ENCODE peak calls at places on chromosomes 12 and 14, in seven cellular contexts. K is suprapubic skin, F is transverse colon, M is breast epithelium, D is Peyer's patch, V is stomach, J is H1. I is an unnamed sample.

GRCh38 chr14:35855886-35856481 is 29.8 kb downstream of the BRMS1L start:
- DNase-seq in K (no peak), F (no peak), M (no peak), D (no peak), V (no peak), J (no peak), I (peak; percentile 19)

GRCh38 chr12:38152816-38153736 is 163.5 kb upstream of the ALG10B start:
- DNase-seq in K (no peak), F (no peak), M (peak; percentile 48), D (no peak), V (no peak), J (no peak), I (no peak)

GRCh38 chr12:1501001-1501400 is 93.4 kb downstream of the FBXL14 start:
- DNase-seq in K (no peak), F (no peak), M (no peak), D (no peak), V (no peak), J (no peak), I (no peak)

GRCh38 chr12:13097526-13097925 is 5.9 kb downstream of the GSG1 start:
- DNase-seq in K (no peak), F (no peak), M (no peak), D (no peak), V (no peak), J (no peak), I (no peak)

GRCh38 chr14:20873370-20874177 is 17.6 kb upstream of the RNASE3 start:
- DNase-seq in K (peak; percentile 80), F (peak; percentile 72), M (peak; percentile 69), D (peak; percentile 90), V (peak; percentile 85), J (peak; percentile 87), I (peak; percentile 33)

GRCh38 chr12:27012239-27012981 is 1.8 kb downstream of the TM7SF3 start:
- DNase-seq in K (peak; percentile 58), F (no peak), M (no peak), D (no peak), V (no peak), J (no peak), I (no peak)

GRCh38 chr14:55136241-55136640 is 7.2 kb downstream of the LGALS3 start:
- DNase-seq in K (no peak), F (no peak), M (no peak), D (no peak), V (no peak), J (no peak), I (no peak)

GRCh38 chr12:9148926-9149325 is 33.2 kb upstream of the A2M start:
- DNase-seq in K (no peak), F (no peak), M (no peak), D (no peak), V (no peak), J (no peak), I (no peak)

GRCh38 chr12:125773033-125773432 is 707.8 kb downstream of the AACS start:
- DNase-seq in K (no peak), F (no peak), M (no peak), D (no peak), V (no peak), J (peak; percentile 33), I (peak; percentile 19)

GRCh38 chr14:46325157-46325556 is 326.4 kb downstream of the RPL10L start:
- DNase-seq in K (no peak), F (no peak), M (no peak), D (no peak), V (no peak), J (no peak), I (no peak)

GRCh38 chr14:53035796-53036195 is 84.9 kb upstream of the FERMT2 start:
- DNase-seq in K (no peak), F (no peak), M (no peak), D (no peak), V (no peak), J (no peak), I (no peak)

GRCh38 chr12:46153267-46153872 is 115.5 kb downstream of the SLC38A1 start:
- DNase-seq in K (no peak), F (no peak), M (no peak), D (no peak), V (no peak), J (no peak), I (no peak)

GRCh38 chr12:71216725-71217579 is 59.2 kb upstream of the TSPAN8 start:
- DNase-seq in K (no peak), F (peak; percentile 68), M (no peak), D (peak; percentile 72), V (peak; percentile 38), J (no peak), I (no peak)

GRCh38 chr12:16613199-16613598 is 7.2 kb upstream of the LMO3 start:
- DNase-seq in K (no peak), F (no peak), M (no peak), D (no peak), V (no peak), J (no peak), I (no peak)

GRCh38 chr12:49059385-49060232 is 985 bp downstream of the KMT2D start:
- DNase-seq in K (no peak), F (peak; percentile 26), M (no peak), D (peak; percentile 59), V (no peak), J (no peak), I (no peak)

GRCh38 chr12:11182529-11182928 is 4.2 kb downstream of the TAS2R42 start:
- DNase-seq in K (no peak), F (no peak), M (no peak), D (no peak), V (no peak), J (no peak), I (no peak)

GRCh38 chr14:75711796-75712211 is 50.8 kb downstream of the TTLL5 start:
- DNase-seq in K (peak; percentile 64), F (peak; percentile 13), M (peak; percentile 74), D (no peak), V (peak; percentile 67), J (peak; percentile 10), I (no peak)

GRCh38 chr14:73613419-73613963 is 1.2 kb downstream of the ACOT6 start:
- DNase-seq in K (no peak), F (no peak), M (no peak), D (no peak), V (no peak), J (no peak), I (no peak)

GRCh38 chr12:132489602-132490239 is at the start of gene FBRSL1:
- DNase-seq in K (peak; percentile 92), F (peak; percentile 95), M (peak; percentile 89), D (peak; percentile 97), V (peak; percentile 93), J (peak; percentile 46), I (peak; percentile 94)

GRCh38 chr12:19382111-19382526 is 57.2 kb upstream of the AEBP2 start:
- DNase-seq in K (peak; percentile 16), F (no peak), M (no peak), D (peak; percentile 36), V (peak; percentile 3), J (peak; percentile 13), I (no peak)

GRCh38 chr12:54286042-54286931 is 5.8 kb downstream of the HNRNPA1 start:
- DNase-seq in K (no peak), F (no peak), M (no peak), D (no peak), V (no peak), J (no peak), I (no peak)
- TF ChIP-seq POLR2A in K (no peak), F (peak; percentile 10), M (no peak), D (no peak), V (no peak), J (peak; percentile 93), I (peak; percentile 80)

GRCh38 chr14:51386411-51386810 is 146.4 kb downstream of the TMX1 start:
- DNase-seq in K (no peak), F (no peak), M (no peak), D (no peak), V (no peak), J (no peak), I (no peak)
- TF ChIP-seq POLR2A in K (no peak), F (no peak), M (no peak), D (no peak), V (no peak), J (no peak), I (no peak)

GRCh38 chr12:108724054-108724889 is 7.0 kb downstream of the CORO1C start:
- DNase-seq in K (no peak), F (no peak), M (no peak), D (no peak), V (no peak), J (no peak), I (no peak)
- TF ChIP-seq POLR2A in K (no peak), F (no peak), M (no peak), D (no peak), V (no peak), J (no peak), I (no peak)

GRCh38 chr12:120224304-120225199 is 23.6 kb upstream of the RPLP0 start:
- DNase-seq in K (no peak), F (peak; percentile 86), M (no peak), D (peak; percentile 82), V (peak; percentile 83), J (no peak), I (no peak)
- TF ChIP-seq POLR2A in K (no peak), F (peak; percentile 87), M (no peak), D (peak; percentile 90), V (no peak), J (no peak), I (no peak)

DNA sequence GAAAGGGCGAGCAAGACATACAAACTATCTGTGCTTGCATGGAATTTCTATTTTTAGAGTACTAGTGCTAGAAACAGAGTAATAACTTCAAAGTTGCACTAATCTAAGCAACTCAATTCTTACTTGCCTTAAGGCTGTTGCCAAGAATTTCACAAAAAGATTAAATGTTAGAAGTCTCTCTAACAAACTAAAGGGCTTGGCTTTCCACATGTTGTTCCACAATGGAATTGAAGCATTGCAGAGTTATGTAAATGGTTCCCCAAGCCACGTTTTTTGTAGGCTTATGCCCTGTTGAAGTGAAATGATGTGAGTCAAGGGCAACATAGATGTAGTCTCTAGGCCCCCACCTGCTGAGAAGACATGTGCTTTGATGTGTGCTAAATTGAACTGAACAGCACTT is 175.1 kb upstream of the LMNTD1 start:
- DNase-seq in K (no peak), F (no peak), M (no peak), D (no peak), V (no peak), J (no peak), I (no peak)
- TF ChIP-seq POLR2A in K (no peak), F (no peak), M (no peak), D (no peak), V (no peak), J (no peak), I (no peak)